ENCODE peak calls at places on chromosomes 1 and 21, in six cellular contexts. One of them, this sample, is unnamed.
A peak's percentile ranks its signal among the peaks of the same experiment; 100 is the strongest.

GRCh38 chr1:241180569-241180968 is 176.4 kb downstream of the RGS7 start:
- DNase-seq in GM12878: no peak
- DNase-seq in A549: no peak
- DNase-seq in K562: no peak
- DNase-seq in HepG2: no peak
- DNase-seq in endothelial cell of umbilical vein: no peak
- DNase-seq in this sample: no peak

GRCh38 chr1:63807063-63807462 is 33.2 kb downstream of the ROR1 start:
- DNase-seq in GM12878: no peak
- DNase-seq in endothelial cell of umbilical vein: no peak
- DNase-seq in A549: no peak
- DNase-seq in K562: no peak
- DNase-seq in HepG2: no peak
- DNase-seq in this sample: no peak

GRCh38 chr1:27491748-27492700 is 2.1 kb upstream of the WASF2 start:
- DNase-seq in A549: no peak
- DNase-seq in endothelial cell of umbilical vein: peak; percentile 48
- DNase-seq in HepG2: no peak
- DNase-seq in GM12878: no peak
- DNase-seq in K562: no peak
- DNase-seq in this sample: no peak

GRCh38 chr1:84479998-84480397 is 932 bp downstream of the RPF1 start:
- DNase-seq in endothelial cell of umbilical vein: no peak
- DNase-seq in HepG2: no peak
- DNase-seq in K562: peak; percentile 25
- DNase-seq in GM12878: no peak
- DNase-seq in A549: peak; percentile 4
- DNase-seq in this sample: peak; percentile 11

GRCh38 chr1:61183471-61184034 is 101.2 kb downstream of the NFIA start:
- DNase-seq in endothelial cell of umbilical vein: peak; percentile 93
- DNase-seq in GM12878: no peak
- DNase-seq in A549: no peak
- DNase-seq in HepG2: peak; percentile 94
- DNase-seq in K562: no peak
- DNase-seq in this sample: no peak

GRCh38 chr1:39194398-39195051 is 10.0 kb upstream of the MACF1 start:
- DNase-seq in endothelial cell of umbilical vein: peak; percentile 43
- DNase-seq in HepG2: no peak
- DNase-seq in A549: no peak
- DNase-seq in K562: no peak
- DNase-seq in GM12878: no peak
- DNase-seq in this sample: no peak

GRCh38 chr1:236421850-236422516 is 27.9 kb downstream of the EDARADD start:
- DNase-seq in K562: no peak
- DNase-seq in A549: no peak
- DNase-seq in endothelial cell of umbilical vein: no peak
- DNase-seq in HepG2: no peak
- DNase-seq in GM12878: no peak
- DNase-seq in this sample: no peak

GRCh38 chr1:171948491-171948890 is 107.2 kb downstream of the DNM3 start:
- DNase-seq in GM12878: no peak
- DNase-seq in A549: no peak
- DNase-seq in endothelial cell of umbilical vein: peak; percentile 79
- DNase-seq in K562: no peak
- DNase-seq in HepG2: no peak
- DNase-seq in this sample: no peak

GRCh38 chr1:40305451-40305850 is 11.6 kb downstream of the COL9A2 start:
- DNase-seq in HepG2: no peak
- DNase-seq in endothelial cell of umbilical vein: no peak
- DNase-seq in K562: peak; percentile 62
- DNase-seq in GM12878: no peak
- DNase-seq in A549: no peak
- DNase-seq in this sample: peak; percentile 34

GRCh38 chr1:40877681-40878080 is 15.5 kb upstream of the CITED4 start:
- DNase-seq in GM12878: no peak
- DNase-seq in K562: peak; percentile 41
- DNase-seq in endothelial cell of umbilical vein: peak; percentile 94
- DNase-seq in A549: no peak
- DNase-seq in HepG2: no peak
- DNase-seq in this sample: peak; percentile 79

GRCh38 chr1:212593696-212594335 is 14.7 kb upstream of the ATF3 start:
- DNase-seq in GM12878: no peak
- DNase-seq in A549: no peak
- DNase-seq in K562: no peak
- DNase-seq in HepG2: no peak
- DNase-seq in endothelial cell of umbilical vein: no peak
- DNase-seq in this sample: no peak

GRCh38 chr1:201882665-201883132 is 6.0 kb upstream of the SHISA4 start:
- DNase-seq in endothelial cell of umbilical vein: no peak
- DNase-seq in HepG2: no peak
- DNase-seq in GM12878: peak; percentile 7
- DNase-seq in A549: no peak
- DNase-seq in K562: peak; percentile 66
- DNase-seq in this sample: peak; percentile 87

GRCh38 chr21:38424333-38424732 is 73.9 kb downstream of the ERG start:
- DNase-seq in K562: no peak
- DNase-seq in HepG2: no peak
- DNase-seq in GM12878: no peak
- DNase-seq in A549: no peak
- DNase-seq in endothelial cell of umbilical vein: no peak
- DNase-seq in this sample: no peak

GRCh38 chr1:31510853-31511789 is 65.2 kb upstream of the TINAGL1 start:
- DNase-seq in GM12878: no peak
- DNase-seq in K562: no peak
- DNase-seq in A549: no peak
- DNase-seq in HepG2: peak; percentile 52
- DNase-seq in endothelial cell of umbilical vein: no peak
- DNase-seq in this sample: no peak

GRCh38 chr1:30474818-30475200 is 248.6 kb downstream of the MATN1 start:
- DNase-seq in K562: no peak
- DNase-seq in endothelial cell of umbilical vein: no peak
- DNase-seq in HepG2: no peak
- DNase-seq in A549: no peak
- DNase-seq in GM12878: no peak
- DNase-seq in this sample: no peak

GRCh38 chr1:17316704-17317103 is 8.7 kb downstream of the PADI4 start:
- DNase-seq in HepG2: no peak
- DNase-seq in K562: no peak
- DNase-seq in A549: no peak
- DNase-seq in endothelial cell of umbilical vein: no peak
- DNase-seq in GM12878: no peak
- DNase-seq in this sample: no peak

GRCh38 chr1:11045428-11046269 is 1.4 kb downstream of the MASP2 start:
- DNase-seq in K562: peak; percentile 72
- DNase-seq in A549: no peak
- DNase-seq in endothelial cell of umbilical vein: no peak
- DNase-seq in GM12878: no peak
- DNase-seq in HepG2: no peak
- DNase-seq in this sample: no peak

GRCh38 chr1:8343044-8343443 is 25.1 kb downstream of the SLC45A1 start:
- DNase-seq in K562: no peak
- DNase-seq in endothelial cell of umbilical vein: no peak
- DNase-seq in HepG2: no peak
- DNase-seq in GM12878: no peak
- DNase-seq in A549: no peak
- DNase-seq in this sample: no peak

GRCh38 chr1:188055921-188056505 is 1227.3 kb downstream of the PLA2G4A start:
- DNase-seq in K562: no peak
- DNase-seq in A549: no peak
- DNase-seq in GM12878: no peak
- DNase-seq in endothelial cell of umbilical vein: no peak
- DNase-seq in HepG2: no peak
- DNase-seq in this sample: no peak

GRCh38 chr1:64884261-64885040 is 81.9 kb downstream of the JAK1 start:
- DNase-seq in A549: no peak
- DNase-seq in GM12878: no peak
- DNase-seq in endothelial cell of umbilical vein: peak; percentile 55
- DNase-seq in K562: peak; percentile 48
- DNase-seq in HepG2: no peak
- DNase-seq in this sample: no peak

GRCh38 chr1:86429830-86430229 is 5.9 kb downstream of the CLCA2 start:
- DNase-seq in endothelial cell of umbilical vein: peak; percentile 81
- DNase-seq in HepG2: no peak
- DNase-seq in K562: peak; percentile 25
- DNase-seq in A549: no peak
- DNase-seq in GM12878: no peak
- DNase-seq in this sample: peak; percentile 88

GRCh38 chr1:175192111-175192629 is 406 bp downstream of the KIAA0040 start:
- DNase-seq in K562: peak; percentile 59
- DNase-seq in A549: no peak
- DNase-seq in GM12878: no peak
- DNase-seq in HepG2: no peak
- DNase-seq in endothelial cell of umbilical vein: peak; percentile 45
- DNase-seq in this sample: peak; percentile 11

GRCh38 chr1:109627692-109628399 is 8.2 kb downstream of the AMPD2 start:
- DNase-seq in GM12878: no peak
- DNase-seq in K562: no peak
- DNase-seq in A549: no peak
- DNase-seq in endothelial cell of umbilical vein: no peak
- DNase-seq in HepG2: no peak
- DNase-seq in this sample: no peak

GRCh38 chr1:160945079-160945478 is 9.5 kb downstream of the ITLN2 start:
- DNase-seq in K562: peak; percentile 85
- DNase-seq in A549: no peak
- DNase-seq in HepG2: no peak
- DNase-seq in GM12878: no peak
- DNase-seq in endothelial cell of umbilical vein: no peak
- DNase-seq in this sample: no peak

GRCh38 chr1:107680579-107680985 is 284.4 kb downstream of the VAV3 start:
- DNase-seq in GM12878: no peak
- DNase-seq in K562: no peak
- DNase-seq in endothelial cell of umbilical vein: no peak
- DNase-seq in A549: no peak
- DNase-seq in HepG2: peak; percentile 78
- DNase-seq in this sample: no peak

GRCh38 chr1:107674486-107674885 is 290.5 kb downstream of the VAV3 start:
- DNase-seq in GM12878: no peak
- DNase-seq in K562: no peak
- DNase-seq in endothelial cell of umbilical vein: no peak
- DNase-seq in A549: no peak
- DNase-seq in HepG2: no peak
- DNase-seq in this sample: no peak

GRCh38 chr1:107678993-107679392 is 286.0 kb downstream of the VAV3 start:
- DNase-seq in K562: no peak
- DNase-seq in endothelial cell of umbilical vein: no peak
- DNase-seq in HepG2: no peak
- DNase-seq in GM12878: no peak
- DNase-seq in A549: no peak
- DNase-seq in this sample: no peak

GRCh38 chr1:107679518-107679917 is 285.5 kb downstream of the VAV3 start:
- DNase-seq in A549: no peak
- DNase-seq in HepG2: no peak
- DNase-seq in K562: no peak
- DNase-seq in GM12878: no peak
- DNase-seq in endothelial cell of umbilical vein: no peak
- DNase-seq in this sample: no peak

DNA sequence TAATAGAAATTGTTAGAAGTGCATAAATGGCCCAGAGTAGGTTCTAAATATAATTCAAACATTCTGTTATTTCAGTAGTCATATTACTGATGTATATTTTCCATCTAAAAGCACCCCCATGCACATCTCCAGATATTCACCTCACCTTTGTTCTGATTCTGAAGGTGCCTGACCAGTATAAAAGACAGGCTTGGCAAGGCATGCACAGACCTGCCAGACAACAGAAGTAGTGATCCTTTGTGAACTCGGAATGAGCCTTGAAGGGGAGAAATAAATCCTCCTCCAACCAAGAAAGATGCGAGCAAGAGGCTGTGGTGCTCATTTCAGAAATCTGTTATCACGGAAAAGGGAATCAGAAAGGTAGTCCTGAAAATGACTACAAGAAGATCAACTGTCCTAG is 287.3 kb downstream of the VAV3 start:
- DNase-seq in K562: no peak
- DNase-seq in HepG2: no peak
- DNase-seq in A549: no peak
- DNase-seq in GM12878: no peak
- DNase-seq in endothelial cell of umbilical vein: no peak
- DNase-seq in this sample: no peak
- H3K4me3 ChIP-seq in K562: no peak overlapping the region
- H3K4me3 ChIP-seq in HepG2: no peak overlapping the region
- H3K4me3 ChIP-seq in A549: no peak overlapping the region
- H3K4me3 ChIP-seq in GM12878: no peak overlapping the region
- H3K4me3 ChIP-seq in endothelial cell of umbilical vein: no peak overlapping the region
- H3K4me3 ChIP-seq in this sample: no peak overlapping the region

GRCh38 chr21:45450741-45451740 is 46.1 kb downstream of the COL18A1 start:
- DNase-seq in endothelial cell of umbilical vein: no peak
- DNase-seq in HepG2: no peak
- DNase-seq in GM12878: no peak
- DNase-seq in K562: no peak
- DNase-seq in A549: no peak
- DNase-seq in this sample: no peak

GRCh38 chr21:45448283-45448809 is 43.4 kb downstream of the COL18A1 start:
- DNase-seq in endothelial cell of umbilical vein: no peak
- DNase-seq in K562: no peak
- DNase-seq in A549: no peak
- DNase-seq in HepG2: no peak
- DNase-seq in GM12878: no peak
- DNase-seq in this sample: no peak

GRCh38 chr21:45451771-45452182 is 46.8 kb downstream of the COL18A1 start:
- DNase-seq in endothelial cell of umbilical vein: no peak
- DNase-seq in HepG2: no peak
- DNase-seq in A549: no peak
- DNase-seq in K562: no peak
- DNase-seq in GM12878: no peak
- DNase-seq in this sample: no peak

GRCh38 chr21:45448810-45449657 is 44.1 kb downstream of the COL18A1 start:
- DNase-seq in GM12878: no peak
- DNase-seq in HepG2: peak; percentile 94
- DNase-seq in endothelial cell of umbilical vein: no peak
- DNase-seq in A549: no peak
- DNase-seq in K562: no peak
- DNase-seq in this sample: no peak

GRCh38 chr21:45449658-45450502 is 44.9 kb downstream of the COL18A1 start:
- DNase-seq in GM12878: no peak
- DNase-seq in A549: no peak
- DNase-seq in endothelial cell of umbilical vein: no peak
- DNase-seq in HepG2: no peak
- DNase-seq in K562: no peak
- DNase-seq in this sample: no peak
- TF ChIP-seq MYC in GM12878: no peak
- TF ChIP-seq MYC in A549: no peak
- TF ChIP-seq MYC in endothelial cell of umbilical vein: no peak
- TF ChIP-seq MYC in HepG2: no peak
- TF ChIP-seq MYC in K562: no peak
- TF ChIP-seq MYC in this sample: no peak

GRCh38 chr1:9817734-9818133 is 6.0 kb downstream of the CLSTN1 start:
- DNase-seq in GM12878: no peak
- DNase-seq in HepG2: no peak
- DNase-seq in endothelial cell of umbilical vein: no peak
- DNase-seq in K562: no peak
- DNase-seq in A549: no peak
- DNase-seq in this sample: no peak
- TF ChIP-seq CTCF in GM12878: no peak
- TF ChIP-seq CTCF in HepG2: no peak
- TF ChIP-seq CTCF in endothelial cell of umbilical vein: no peak
- TF ChIP-seq CTCF in K562: no peak
- TF ChIP-seq CTCF in A549: no peak
- TF ChIP-seq CTCF in this sample: no peak

DNA sequence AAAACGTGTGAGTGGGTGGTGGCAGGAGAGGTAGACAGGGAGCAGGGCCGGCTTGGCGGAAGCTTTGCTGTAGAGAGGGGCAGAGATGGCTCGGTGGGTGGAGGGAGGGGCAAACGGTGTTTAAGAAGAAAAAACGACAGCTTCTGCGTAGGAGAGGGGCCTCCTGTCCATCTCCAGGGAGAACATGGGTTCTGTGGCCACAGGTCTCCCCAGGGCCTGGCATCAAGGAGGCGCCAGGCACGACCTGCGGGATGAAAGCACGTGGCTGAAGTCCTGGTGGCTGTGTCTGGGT is 1.0 kb upstream of the PRKCZ start:
- DNase-seq in GM12878: no peak
- DNase-seq in A549: no peak
- DNase-seq in HepG2: no peak
- DNase-seq in K562: no peak
- DNase-seq in endothelial cell of umbilical vein: no peak
- DNase-seq in this sample: no peak
- H3K4me3 ChIP-seq in GM12878: peak overlapping the region; percentile 76
- H3K4me3 ChIP-seq in A549: peak overlapping the region; percentile 90
- H3K4me3 ChIP-seq in HepG2: peak overlapping the region; percentile 78
- H3K4me3 ChIP-seq in K562: no peak overlapping the region
- H3K4me3 ChIP-seq in endothelial cell of umbilical vein: no peak overlapping the region
- H3K4me3 ChIP-seq in this sample: no peak overlapping the region